ENCODE peak calls at places on chromosomes 2 and 18, in ten cellular contexts. C, Y, E, K, W, D, R, V, L and Z are unnamed samples. For H3K4me1, the result is how much of the 10 kb centered on the place peaks cover.

GRCh38 chr18:43587538-43588153 is 310.4 kb upstream of the SYT4 start:
- DNase-seq in C (peak), R (no peak), V (no peak), Y (no peak), L (peak), E (no peak), W (no peak), K (no peak), D (no peak), Z (no peak)

GRCh38 chr18:7601249-7601620 is 34.1 kb downstream of the PTPRM start:
- DNase-seq in C (no peak), W (no peak), L (peak), Y (no peak), K (no peak), E (no peak), R (no peak), V (no peak), D (no peak), Z (no peak)

GRCh38 chr2:183665403-183665802 is 541.2 kb downstream of the NUP35 start:
- DNase-seq in D (no peak), C (no peak), K (no peak), R (no peak), L (no peak), Y (no peak), V (no peak), E (no peak), W (no peak), Z (no peak)

GRCh38 chr2:10765461-10765860 is 44.0 kb downstream of the ATP6V1C2 start:
- DNase-seq in K (peak), Y (no peak), E (no peak), D (no peak), L (no peak), W (no peak), R (no peak), V (no peak), C (no peak), Z (no peak)

GRCh38 chr2:231379266-231380215 is 16.0 kb upstream of the B3GNT7 start:
- DNase-seq in L (no peak), V (no peak), W (no peak), C (peak), D (no peak), Y (no peak), E (no peak), K (no peak), R (peak), Z (no peak)

GRCh38 chr18:12328179-12328823 is 20.3 kb downstream of the TUBB6 start:
- DNase-seq in L (no peak), D (no peak), Y (no peak), E (no peak), C (no peak), K (peak), W (no peak), R (no peak), V (no peak), Z (no peak)

GRCh38 chr2:45008296-45009129 is 739 bp downstream of the SIX2 start:
- DNase-seq in Y (no peak), E (no peak), R (no peak), V (peak), D (no peak), K (no peak), C (no peak), W (no peak), L (peak), Z (no peak)

GRCh38 chr18:43129946-43130523 is 14.6 kb upstream of the RIT2 start:
- DNase-seq in K (no peak), V (no peak), C (no peak), E (no peak), D (no peak), W (no peak), R (no peak), Y (no peak), L (no peak), Z (no peak)

GRCh38 chr2:67560818-67561221 is 163.7 kb downstream of the ETAA1 start:
- DNase-seq in Y (no peak), R (peak), L (no peak), K (no peak), W (no peak), V (no peak), E (no peak), C (peak), D (no peak), Z (no peak)

GRCh38 chr2:118644190-118644589 is 203.3 kb downstream of the EN1 start:
- DNase-seq in C (no peak), W (no peak), E (no peak), V (no peak), K (no peak), L (no peak), R (no peak), Y (no peak), D (no peak), Z (no peak)

GRCh38 chr2:233026211-233026813 is 6.2 kb upstream of the NEU2 start:
- DNase-seq in D (no peak), C (peak), W (no peak), Y (no peak), V (no peak), R (no peak), K (no peak), E (no peak), L (no peak), Z (no peak)

GRCh38 chr18:69982417-69982816 is 34.7 kb upstream of the CD226 start:
- DNase-seq in W (no peak), V (no peak), L (no peak), D (no peak), Y (no peak), R (no peak), K (no peak), E (no peak), C (no peak), Z (no peak)

GRCh38 chr2:89763254-89763580 is 1071.7 kb downstream of the RPIA start:
- DNase-seq in C (peak), V (peak), E (no peak), K (peak), R (no peak), D (peak), Y (no peak), L (no peak), W (peak), Z (no peak)

GRCh38 chr2:171735991-171736710 is 48.9 kb downstream of the DYNC1I2 start:
- DNase-seq in V (no peak), D (no peak), C (no peak), L (no peak), E (no peak), K (no peak), W (no peak), Y (no peak), R (no peak), Z (no peak)

GRCh38 chr2:188659656-188660406 is 314.3 kb upstream of the COL3A1 start:
- DNase-seq in D (no peak), Y (no peak), E (no peak), L (no peak), C (peak), R (no peak), W (no peak), V (no peak), K (no peak), Z (no peak)

GRCh38 chr2:44168684-44169154 is at the start of gene PPM1B:
- DNase-seq in Y (peak), C (no peak), D (no peak), R (peak), L (no peak), E (no peak), K (peak), W (no peak), V (peak), Z (peak)

GRCh38 chr2:7011376-7012083 is 94.3 kb downstream of the RNF144A start:
- DNase-seq in E (no peak), V (no peak), Y (no peak), D (no peak), C (no peak), W (no peak), R (peak), K (no peak), L (no peak), Z (no peak)

GRCh38 chr2:43007901-43008300 is 215.5 kb upstream of the HAAO start:
- DNase-seq in W (peak), V (no peak), R (no peak), L (no peak), E (no peak), K (no peak), C (no peak), D (no peak), Y (no peak), Z (no peak)

GRCh38 chr2:155456222-155456621 is 757.7 kb downstream of the KCNJ3 start:
- DNase-seq in K (no peak), L (no peak), Y (no peak), W (no peak), V (no peak), C (no peak), R (no peak), D (no peak), E (no peak), Z (no peak)

GRCh38 chr18:62486290-62486964 is 36.4 kb upstream of the ZCCHC2 start:
- DNase-seq in W (no peak), R (no peak), D (no peak), Y (no peak), L (peak), K (no peak), E (no peak), C (peak), V (no peak), Z (no peak)

GRCh38 chr18:75624836-75625235 is 197.3 kb upstream of the SMIM21 start:
- DNase-seq in D (no peak), K (no peak), R (no peak), C (no peak), E (no peak), V (no peak), W (no peak), Y (no peak), L (no peak), Z (no peak)

GRCh38 chr2:237256845-237257244 is 157.1 kb downstream of the COL6A3 start:
- DNase-seq in K (peak), Y (no peak), W (peak), C (no peak), D (no peak), V (no peak), R (no peak), E (no peak), L (peak), Z (no peak)

GRCh38 chr18:67794512-67794911 is 278.0 kb upstream of the DSEL start:
- DNase-seq in R (no peak), W (no peak), L (no peak), E (no peak), C (no peak), V (no peak), Y (no peak), D (no peak), K (no peak), Z (no peak)

GRCh38 chr2:145018502-145018901 is 498.6 kb upstream of the ZEB2 start:
- DNase-seq in K (no peak), L (no peak), Y (no peak), D (no peak), C (peak), W (no peak), R (no peak), V (no peak), E (no peak), Z (no peak)

GRCh38 chr2:128362889-128363228 is 44.2 kb upstream of the HS6ST1 start:
- DNase-seq in D (no peak), W (no peak), E (no peak), Y (no peak), L (no peak), C (peak), K (peak), V (peak), R (no peak), Z (no peak)

GRCh38 chr2:144517825-144518699 is 1.9 kb downstream of the ZEB2 start:
- DNase-seq in C (no peak), Y (peak), K (no peak), D (no peak), W (no peak), R (no peak), E (no peak), V (no peak), L (no peak), Z (no peak)

GRCh38 chr18:37321578-37322496 is 243.8 kb downstream of the CELF4 start:
- DNase-seq in V (peak), C (no peak), K (no peak), R (no peak), W (no peak), Y (no peak), D (no peak), E (no peak), L (no peak), Z (no peak)

GRCh38 chr18:62729487-62730386 is 14.4 kb downstream of the PHLPP1 start:
- DNase-seq in K (no peak), E (no peak), W (no peak), L (no peak), D (no peak), R (no peak), V (no peak), C (no peak), Y (no peak), Z (no peak)

GRCh38 chr2:68292108-68292710 is 27.5 kb downstream of the CNRIP1 start:
- DNase-seq in W (no peak), Y (no peak), E (no peak), L (peak), V (no peak), K (no peak), D (no peak), C (peak), R (no peak), Z (no peak)

GRCh38 chr18:38980420-38980819 is 1414.8 kb upstream of the CELF4 start:
- DNase-seq in W (no peak), C (no peak), E (no peak), L (no peak), V (no peak), K (no peak), D (no peak), Y (no peak), R (no peak), Z (no peak)

GRCh38 chr2:230627806-230628724 is 84.6 kb upstream of the CAB39 start:
- DNase-seq in R (no peak), C (peak), L (no peak), E (no peak), V (no peak), W (no peak), Y (no peak), K (no peak), D (no peak), Z (no peak)

GRCh38 chr18:41721103-41721502 is 233.9 kb upstream of the PIK3C3 start:
- DNase-seq in W (no peak), L (no peak), R (no peak), D (no peak), E (no peak), C (no peak), V (no peak), K (no peak), Y (no peak), Z (no peak)

GRCh38 chr2:69168144-69168813 is 155.3 kb downstream of the ANTXR1 start:
- DNase-seq in Y (no peak), E (no peak), C (no peak), V (no peak), W (no peak), R (no peak), L (no peak), D (no peak), K (no peak), Z (no peak)

GRCh38 chr2:225487901-225488416 is 88.4 kb downstream of the NYAP2 start:
- DNase-seq in C (no peak), V (no peak), K (no peak), L (no peak), E (no peak), R (no peak), D (no peak), W (no peak), Y (no peak), Z (no peak)

GRCh38 chr2:225484751-225485150 is 85.2 kb downstream of the NYAP2 start:
- DNase-seq in W (no peak), R (no peak), K (no peak), Y (no peak), E (no peak), C (no peak), V (no peak), L (no peak), D (no peak), Z (no peak)

GRCh38 chr2:225493420-225494099 is 94.0 kb downstream of the NYAP2 start:
- DNase-seq in K (no peak), L (no peak), W (no peak), C (no peak), R (no peak), E (no peak), V (no peak), D (no peak), Y (no peak), Z (no peak)

GRCh38 chr2:225486226-225486625 is 86.7 kb downstream of the NYAP2 start:
- DNase-seq in L (no peak), K (no peak), V (no peak), C (no peak), E (no peak), R (no peak), Y (no peak), W (no peak), D (no peak), Z (no peak)

GRCh38 chr2:225488743-225489142 is 89.2 kb downstream of the NYAP2 start:
- DNase-seq in E (no peak), K (no peak), D (no peak), L (no peak), V (no peak), R (no peak), C (no peak), Y (no peak), W (no peak), Z (no peak)
- H3K4me1 ChIP-seq in E (under half), K (under half), D (under half), L (under half), V (under half), R (under half), C (under half), Y (under half), W (under half), Z (under half)

DNA sequence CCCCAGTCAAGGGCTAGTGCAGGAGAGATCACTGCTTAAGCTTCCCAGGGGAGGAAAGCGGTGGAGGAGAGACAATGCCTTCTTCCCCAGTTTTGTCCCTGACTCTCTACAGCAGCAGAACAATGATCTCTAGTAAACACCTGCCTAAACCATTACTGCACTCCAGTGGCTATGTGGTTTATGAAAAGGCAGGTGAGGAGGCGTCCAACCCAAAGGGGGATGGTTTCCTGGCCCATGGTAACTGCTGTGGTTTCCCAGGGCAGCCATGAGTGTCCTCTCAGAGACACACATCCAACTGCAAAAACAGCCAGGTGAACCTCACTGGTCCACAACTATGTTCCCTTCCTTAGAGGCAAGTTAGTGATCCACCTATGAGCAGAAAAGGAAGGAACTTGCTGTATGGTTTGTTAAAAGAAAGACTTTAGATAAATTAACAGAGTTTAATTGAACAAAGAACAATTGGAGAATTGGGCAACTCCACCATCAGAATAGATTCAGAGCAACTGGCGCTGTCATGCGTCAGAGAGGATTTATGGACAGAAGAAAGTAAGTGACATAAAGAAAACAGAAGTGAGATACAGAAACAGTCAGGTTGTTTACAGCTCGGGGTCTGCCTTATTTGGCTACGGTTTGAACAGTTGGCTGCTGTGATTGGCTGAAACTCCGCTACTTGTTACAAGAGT is 4.8 kb upstream of the TTC39C start:
- DNase-seq in D (no peak), R (no peak), L (no peak), E (no peak), W (no peak), V (no peak), K (no peak), Y (peak), C (no peak), Z (no peak)
- TF ChIP-seq POLR2A in D (no peak), R (no peak), L (no peak), E (no peak), W (no peak), V (no peak), K (no peak), Y (no peak), C (no peak), Z (no peak)

DNA sequence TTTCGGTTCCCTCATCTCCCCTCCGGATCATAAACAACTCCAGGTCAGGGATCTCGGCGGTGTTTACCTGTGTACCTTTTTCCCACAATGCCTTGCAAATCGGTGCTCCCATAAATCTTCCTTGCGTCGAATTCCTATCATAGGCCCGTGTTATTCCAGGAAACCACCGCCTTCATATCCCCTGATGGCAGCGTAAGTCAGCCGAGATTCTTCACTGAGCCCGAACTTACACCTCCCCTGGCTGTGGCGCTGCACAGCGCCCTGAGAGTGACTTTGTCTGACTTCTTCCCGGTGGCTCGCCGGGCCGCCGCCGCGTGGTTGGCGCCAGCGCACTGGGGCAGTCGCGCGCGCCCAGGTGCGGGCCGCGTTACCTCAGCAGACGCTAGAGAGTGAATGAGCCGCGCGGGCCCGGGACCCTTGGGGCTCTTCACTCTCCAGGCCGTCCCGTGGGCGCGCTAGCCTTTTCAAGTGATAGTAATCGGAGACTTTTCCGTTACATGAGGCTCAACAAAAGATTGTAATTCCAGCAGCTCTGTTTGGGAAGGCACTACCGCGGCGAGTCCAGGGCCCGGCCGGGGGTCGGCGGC is 101.6 kb downstream of the SPTBN1 start:
- DNase-seq in E (no peak), V (peak), D (peak), L (peak), Y (peak), W (peak), K (peak), R (peak), C (peak), Z (peak)
- H3K4me1 ChIP-seq in E (half or more), V (under half), D (half or more), L (under half), Y (under half), W (under half), K (under half), R (half or more), C (under half), Z (under half)

DNA sequence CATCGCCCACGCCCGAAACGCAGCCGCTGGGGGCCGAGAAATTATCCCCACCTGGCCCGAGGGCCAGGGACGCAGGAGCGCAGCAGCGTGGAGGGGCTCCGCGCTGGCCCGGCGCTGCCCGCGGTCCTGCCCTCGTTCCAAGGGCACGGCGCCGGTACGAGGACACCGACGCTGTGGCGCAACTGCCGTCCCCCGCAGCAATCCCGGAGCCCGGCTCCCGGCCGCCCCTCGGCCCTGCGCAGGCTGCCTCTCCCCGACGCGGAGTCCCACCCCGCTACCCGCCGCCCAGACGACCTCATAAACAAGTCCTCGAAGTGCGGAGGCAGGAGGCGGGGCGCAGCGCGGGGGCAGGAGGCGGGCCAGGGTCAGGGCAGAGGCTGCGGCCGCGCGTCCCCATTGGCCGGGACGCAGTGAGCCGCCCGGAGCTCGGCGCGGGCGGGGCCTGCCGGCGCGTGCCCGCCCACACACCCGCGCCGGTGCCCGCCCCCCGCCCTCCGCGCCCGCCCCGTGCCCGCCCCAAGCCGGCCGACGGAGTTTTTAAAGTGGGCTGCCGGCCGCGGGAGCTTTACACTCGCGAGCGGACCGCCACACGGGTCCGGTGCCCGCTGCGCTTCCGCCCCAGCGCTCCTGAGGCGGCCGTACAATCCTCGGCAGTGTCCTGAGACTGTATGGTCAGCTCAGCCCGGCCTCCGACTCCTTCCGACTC is at the start of gene EPAS1:
- DNase-seq in K (peak), W (peak), V (peak), D (peak), Y (peak), C (peak), E (peak), L (peak), R (peak), Z (peak)
- TF ChIP-seq POLR2A in K (peak), W (peak), V (no peak), D (peak), Y (peak), C (peak), E (peak), L (peak), R (peak), Z (no peak)